ENCODE peak calls at places on chromosomes 6 and 20, in six cellular contexts. One of them, this sample, is unnamed.

GRCh38 chr20:20743511-20744169 is 31.2 kb upstream of the RALGAPA2 start:
- DNase-seq in fibroblast of lung: peak
- DNase-seq in K562: no peak
- DNase-seq in NCI-H1417: no peak
- DNase-seq in stimulated activated naive CD8-positive, alpha-beta T cell treated with anti-CD3 and anti-CD28 coated beads, Interleukin-15, Interleukin-2, amounts not matched to agents 100 U/mL and 50 U/mL, for 24 hours: no peak
- DNase-seq in small intestine: peak
- DNase-seq in this sample: peak

GRCh38 chr20:3222635-3223600 is 13.6 kb downstream of the ITPA start:
- DNase-seq in stimulated activated naive CD8-positive, alpha-beta T cell treated with anti-CD3 and anti-CD28 coated beads, Interleukin-15, Interleukin-2, amounts not matched to agents 100 U/mL and 50 U/mL, for 24 hours: peak
- DNase-seq in K562: no peak
- DNase-seq in small intestine: no peak
- DNase-seq in fibroblast of lung: no peak
- DNase-seq in NCI-H1417: peak
- DNase-seq in this sample: peak

GRCh38 chr6:3031857-3032256 is 32.2 kb downstream of the NQO2 start:
- DNase-seq in fibroblast of lung: no peak
- DNase-seq in NCI-H1417: no peak
- DNase-seq in stimulated activated naive CD8-positive, alpha-beta T cell treated with anti-CD3 and anti-CD28 coated beads, Interleukin-15, Interleukin-2, amounts not matched to agents 100 U/mL and 50 U/mL, for 24 hours: no peak
- DNase-seq in K562: no peak
- DNase-seq in small intestine: peak
- DNase-seq in this sample: peak

GRCh38 chr6:41367700-41368099 is 32.3 kb downstream of the NCR2 start:
- DNase-seq in K562: peak
- DNase-seq in stimulated activated naive CD8-positive, alpha-beta T cell treated with anti-CD3 and anti-CD28 coated beads, Interleukin-15, Interleukin-2, amounts not matched to agents 100 U/mL and 50 U/mL, for 24 hours: peak
- DNase-seq in small intestine: peak
- DNase-seq in NCI-H1417: peak
- DNase-seq in fibroblast of lung: peak
- DNase-seq in this sample: peak

GRCh38 chr6:52126231-52126630 is 38.8 kb upstream of the PKHD1 start:
- DNase-seq in fibroblast of lung: no peak
- DNase-seq in small intestine: no peak
- DNase-seq in stimulated activated naive CD8-positive, alpha-beta T cell treated with anti-CD3 and anti-CD28 coated beads, Interleukin-15, Interleukin-2, amounts not matched to agents 100 U/mL and 50 U/mL, for 24 hours: no peak
- DNase-seq in K562: no peak
- DNase-seq in NCI-H1417: no peak
- DNase-seq in this sample: no peak

GRCh38 chr6:99458319-99458718 is 33.2 kb upstream of the PNISR start:
- DNase-seq in stimulated activated naive CD8-positive, alpha-beta T cell treated with anti-CD3 and anti-CD28 coated beads, Interleukin-15, Interleukin-2, amounts not matched to agents 100 U/mL and 50 U/mL, for 24 hours: no peak
- DNase-seq in small intestine: peak
- DNase-seq in NCI-H1417: no peak
- DNase-seq in K562: peak
- DNase-seq in fibroblast of lung: peak
- DNase-seq in this sample: peak

GRCh38 chr6:81801489-81801888 is 49.0 kb upstream of the TENT5A start:
- DNase-seq in NCI-H1417: no peak
- DNase-seq in small intestine: no peak
- DNase-seq in K562: no peak
- DNase-seq in stimulated activated naive CD8-positive, alpha-beta T cell treated with anti-CD3 and anti-CD28 coated beads, Interleukin-15, Interleukin-2, amounts not matched to agents 100 U/mL and 50 U/mL, for 24 hours: no peak
- DNase-seq in fibroblast of lung: no peak
- DNase-seq in this sample: no peak

GRCh38 chr20:12924126-12924525 is 84.6 kb upstream of the SPTLC3 start:
- DNase-seq in K562: no peak
- DNase-seq in small intestine: no peak
- DNase-seq in stimulated activated naive CD8-positive, alpha-beta T cell treated with anti-CD3 and anti-CD28 coated beads, Interleukin-15, Interleukin-2, amounts not matched to agents 100 U/mL and 50 U/mL, for 24 hours: no peak
- DNase-seq in fibroblast of lung: no peak
- DNase-seq in NCI-H1417: no peak
- DNase-seq in this sample: no peak

GRCh38 chr6:133921249-133921859 is 31.7 kb upstream of the TBPL1 start:
- DNase-seq in stimulated activated naive CD8-positive, alpha-beta T cell treated with anti-CD3 and anti-CD28 coated beads, Interleukin-15, Interleukin-2, amounts not matched to agents 100 U/mL and 50 U/mL, for 24 hours: peak
- DNase-seq in K562: peak
- DNase-seq in small intestine: peak
- DNase-seq in NCI-H1417: peak
- DNase-seq in fibroblast of lung: peak
- DNase-seq in this sample: peak

GRCh38 chr6:24614648-24615047 is 31.3 kb downstream of the KIAA0319 start:
- DNase-seq in NCI-H1417: no peak
- DNase-seq in stimulated activated naive CD8-positive, alpha-beta T cell treated with anti-CD3 and anti-CD28 coated beads, Interleukin-15, Interleukin-2, amounts not matched to agents 100 U/mL and 50 U/mL, for 24 hours: no peak
- DNase-seq in small intestine: no peak
- DNase-seq in fibroblast of lung: no peak
- DNase-seq in K562: no peak
- DNase-seq in this sample: no peak

GRCh38 chr6:3456395-3456767 is 469 bp downstream of the SLC22A23 start:
- DNase-seq in fibroblast of lung: no peak
- DNase-seq in NCI-H1417: peak
- DNase-seq in stimulated activated naive CD8-positive, alpha-beta T cell treated with anti-CD3 and anti-CD28 coated beads, Interleukin-15, Interleukin-2, amounts not matched to agents 100 U/mL and 50 U/mL, for 24 hours: peak
- DNase-seq in K562: peak
- DNase-seq in small intestine: no peak
- DNase-seq in this sample: no peak